ENCODE peak calls at places on chromosomes 1 and 21, in four cellular contexts. One of them, this sample, is unnamed.

GRCh38 chr1:6241107-6241886 is 2.7 kb upstream of the HES3 start:
- DNase-seq in K562: no peak
- DNase-seq in HEK293T: no peak
- DNase-seq in GM12878: no peak
- DNase-seq in this sample: no peak

GRCh38 chr1:41726899-41727748 is 191.6 kb downstream of the HIVEP3 start:
- DNase-seq in K562: no peak
- DNase-seq in HEK293T: no peak
- DNase-seq in GM12878: peak
- DNase-seq in this sample: peak

GRCh38 chr1:23466423-23466989 is 17.5 kb downstream of the ASAP3 start:
- DNase-seq in K562: no peak
- DNase-seq in HEK293T: no peak
- DNase-seq in GM12878: no peak
- DNase-seq in this sample: no peak

GRCh38 chr1:71850936-71851335 is 431.4 kb downstream of the NEGR1 start:
- DNase-seq in K562: no peak
- DNase-seq in HEK293T: no peak
- DNase-seq in GM12878: no peak
- DNase-seq in this sample: no peak

GRCh38 chr21:18744840-18745239 is 341.3 kb upstream of the TMPRSS15 start:
- DNase-seq in K562: no peak
- DNase-seq in HEK293T: no peak
- DNase-seq in GM12878: no peak
- DNase-seq in this sample: no peak

GRCh38 chr1:151197863-151198253 is 494 bp upstream of the PIP5K1A start:
- DNase-seq in K562: no peak
- DNase-seq in HEK293T: no peak
- DNase-seq in GM12878: no peak
- DNase-seq in this sample: peak

GRCh38 chr1:231200417-231201031 is 38.7 kb downstream of the TRIM67 start:
- DNase-seq in K562: peak
- DNase-seq in HEK293T: no peak
- DNase-seq in GM12878: no peak
- DNase-seq in this sample: no peak

GRCh38 chr1:241235236-241235897 is 121.6 kb downstream of the RGS7 start:
- DNase-seq in K562: no peak
- DNase-seq in HEK293T: no peak
- DNase-seq in GM12878: no peak
- DNase-seq in this sample: no peak

GRCh38 chr21:41641821-41642368 is 125.0 kb downstream of the RIPK4 start:
- DNase-seq in K562: no peak
- DNase-seq in HEK293T: no peak
- DNase-seq in GM12878: no peak
- DNase-seq in this sample: peak

GRCh38 chr1:199811163-199811562 is 216.3 kb upstream of the NR5A2 start:
- DNase-seq in K562: no peak
- DNase-seq in HEK293T: no peak
- DNase-seq in GM12878: no peak
- DNase-seq in this sample: no peak

GRCh38 chr1:154698320-154699096 is 90.5 kb upstream of the ADAR start:
- DNase-seq in K562: no peak
- DNase-seq in HEK293T: no peak
- DNase-seq in GM12878: no peak
- DNase-seq in this sample: peak

GRCh38 chr21:41952568-41953248 is 1.1 kb downstream of the C2CD2 start:
- DNase-seq in K562: no peak
- DNase-seq in HEK293T: no peak
- DNase-seq in GM12878: no peak
- DNase-seq in this sample: no peak

GRCh38 chr1:55443175-55443933 is 228.2 kb upstream of the USP24 start:
- DNase-seq in K562: no peak
- DNase-seq in HEK293T: no peak
- DNase-seq in GM12878: no peak
- DNase-seq in this sample: peak

DNA sequence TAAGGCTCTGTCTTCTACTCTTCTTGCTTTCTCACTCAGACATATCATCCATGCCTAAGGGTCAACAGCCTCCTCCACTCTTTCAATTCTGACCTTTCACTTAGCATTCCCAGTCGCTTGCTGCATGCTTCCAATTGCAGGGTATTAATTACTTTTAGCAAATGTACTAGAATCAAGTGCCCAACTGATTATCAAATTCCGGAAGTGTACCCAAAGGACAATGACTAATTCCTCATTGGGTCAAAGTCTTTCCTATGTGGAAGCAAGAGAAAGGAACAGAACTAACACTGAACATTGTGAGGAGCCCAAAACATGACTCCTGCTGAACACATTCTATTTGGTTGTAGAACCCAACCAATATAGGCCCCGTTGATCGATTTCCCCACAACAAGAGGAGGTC is 101.8 kb downstream of the APP start:
- DNase-seq in K562: no peak
- DNase-seq in HEK293T: no peak
- DNase-seq in GM12878: no peak
- DNase-seq in this sample: no peak
- TF ChIP-seq TARDBP in K562: no peak
- TF ChIP-seq TARDBP in HEK293T: no peak
- TF ChIP-seq TARDBP in GM12878: no peak
- TF ChIP-seq TARDBP in this sample: no peak

GRCh38 chr1:13699936-13700520 is at the start of gene PRDM2:
- DNase-seq in K562: peak
- DNase-seq in HEK293T: peak
- DNase-seq in GM12878: no peak
- DNase-seq in this sample: no peak

GRCh38 chr1:13699510-13699909 is 478 bp upstream of the PRDM2 start:
- DNase-seq in K562: no peak
- DNase-seq in HEK293T: no peak
- DNase-seq in GM12878: no peak
- DNase-seq in this sample: no peak

GRCh38 chr1:13700521-13701273 is 709 bp downstream of the PRDM2 start:
- DNase-seq in K562: peak
- DNase-seq in HEK293T: peak
- DNase-seq in GM12878: no peak
- DNase-seq in this sample: no peak

GRCh38 chr1:13697738-13698137 is 2.2 kb upstream of the PRDM2 start:
- DNase-seq in K562: no peak
- DNase-seq in HEK293T: no peak
- DNase-seq in GM12878: no peak
- DNase-seq in this sample: no peak

GRCh38 chr1:13694886-13695684 is 4.9 kb upstream of the PRDM2 start:
- DNase-seq in K562: no peak
- DNase-seq in HEK293T: no peak
- DNase-seq in GM12878: no peak
- DNase-seq in this sample: no peak
- TF ChIP-seq TARDBP in K562: no peak
- TF ChIP-seq TARDBP in HEK293T: no peak
- TF ChIP-seq TARDBP in GM12878: no peak
- TF ChIP-seq TARDBP in this sample: no peak

DNA sequence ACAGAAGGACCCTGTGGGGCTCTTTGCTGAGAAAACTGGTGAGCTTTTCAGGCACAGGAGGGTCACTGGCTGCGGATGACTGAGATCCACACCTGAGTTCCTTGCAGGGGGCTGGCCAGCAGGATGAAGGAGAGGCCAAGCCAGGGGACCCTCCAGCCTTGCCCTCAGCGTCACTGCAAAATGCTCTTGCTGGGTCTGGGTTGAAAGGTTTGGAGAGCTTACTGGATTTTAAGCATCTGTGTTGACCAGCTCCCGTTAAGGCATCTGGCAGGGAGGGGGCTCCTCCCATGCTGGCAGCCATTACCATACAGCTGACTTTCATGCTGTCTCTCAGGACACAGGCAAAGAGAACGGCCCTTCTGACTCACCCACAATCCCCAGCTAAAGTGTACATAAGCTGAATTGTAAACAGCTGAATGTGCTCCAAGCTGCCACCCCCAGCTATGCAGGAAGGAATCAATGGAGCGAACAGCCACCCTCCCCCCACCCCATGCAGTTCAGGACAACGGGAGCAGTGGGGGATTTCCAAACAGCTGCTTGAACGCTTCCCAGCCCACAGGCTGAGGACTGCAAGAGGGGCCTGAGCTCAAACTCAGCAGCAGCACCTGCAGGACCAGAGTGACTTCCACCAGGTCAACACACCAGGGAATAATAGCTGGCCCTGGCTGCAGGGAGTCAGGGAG is 21.3 kb upstream of the A3GALT2 start:
- DNase-seq in K562: no peak
- DNase-seq in HEK293T: no peak
- DNase-seq in GM12878: peak
- DNase-seq in this sample: peak
- TF ChIP-seq TARDBP in K562: no peak
- TF ChIP-seq TARDBP in HEK293T: no peak
- TF ChIP-seq TARDBP in GM12878: no peak
- TF ChIP-seq TARDBP in this sample: peak

GRCh38 chr1:169696273-169697100 is 14.9 kb downstream of the SELL start:
- DNase-seq in K562: no peak
- DNase-seq in HEK293T: no peak
- DNase-seq in GM12878: no peak
- DNase-seq in this sample: no peak
- TF ChIP-seq TARDBP in K562: no peak
- TF ChIP-seq TARDBP in HEK293T: no peak
- TF ChIP-seq TARDBP in GM12878: no peak
- TF ChIP-seq TARDBP in this sample: no peak

GRCh38 chr1:215599418-215599817 is 32.3 kb downstream of the KCTD3 start:
- DNase-seq in K562: peak
- DNase-seq in HEK293T: peak
- DNase-seq in GM12878: no peak
- DNase-seq in this sample: no peak
- TF ChIP-seq TARDBP in K562: no peak
- TF ChIP-seq TARDBP in HEK293T: no peak
- TF ChIP-seq TARDBP in GM12878: no peak
- TF ChIP-seq TARDBP in this sample: no peak

GRCh38 chr1:180642781-180643180 is 11.0 kb downstream of the XPR1 start:
- DNase-seq in K562: no peak
- DNase-seq in HEK293T: no peak
- DNase-seq in GM12878: no peak
- DNase-seq in this sample: no peak
- TF ChIP-seq TARDBP in K562: no peak
- TF ChIP-seq TARDBP in HEK293T: no peak
- TF ChIP-seq TARDBP in GM12878: no peak
- TF ChIP-seq TARDBP in this sample: no peak